ENCODE peak calls at places on chromosomes 2 and 18, in five cellular contexts. X, Z, D, U and B are unnamed samples.

GRCh38 chr2:28342081-28342967 is 50.3 kb upstream of the FOSL2 start:
- DNase-seq in Z (peak; percentile 39), X (peak; percentile 83), U (peak; percentile 81), D (peak; percentile 47), B (no peak)

GRCh38 chr2:31694444-31694843 is 113.7 kb upstream of the SRD5A2 start:
- DNase-seq in Z (no peak), X (no peak), U (no peak), D (no peak), B (no peak)

GRCh38 chr2:46068604-46069003 is 228.6 kb upstream of the EPAS1 start:
- DNase-seq in Z (no peak), D (no peak), U (no peak), X (peak; percentile 35), B (no peak)

GRCh38 chr2:199663157-199663556 is 187.8 kb downstream of the FTCDNL1 start:
- DNase-seq in U (no peak), D (no peak), Z (no peak), X (no peak), B (no peak)

GRCh38 chr2:233563663-233564430 is 2.7 kb downstream of the USP40 start:
- DNase-seq in D (no peak), X (no peak), U (no peak), Z (no peak), B (no peak)

GRCh38 chr2:27291865-27292264 is 9.6 kb downstream of the TRIM54 start:
- DNase-seq in Z (no peak), U (no peak), D (no peak), X (no peak), B (no peak)

GRCh38 chr2:202883987-202884675 is 12.6 kb upstream of the ICA1L start:
- DNase-seq in X (peak; percentile 7), D (peak; percentile 36), U (no peak), Z (no peak), B (no peak)

GRCh38 chr2:65800998-65801397 is 368.6 kb upstream of the SPRED2 start:
- DNase-seq in U (no peak), D (peak; percentile 3), X (no peak), Z (no peak), B (no peak)

DNA sequence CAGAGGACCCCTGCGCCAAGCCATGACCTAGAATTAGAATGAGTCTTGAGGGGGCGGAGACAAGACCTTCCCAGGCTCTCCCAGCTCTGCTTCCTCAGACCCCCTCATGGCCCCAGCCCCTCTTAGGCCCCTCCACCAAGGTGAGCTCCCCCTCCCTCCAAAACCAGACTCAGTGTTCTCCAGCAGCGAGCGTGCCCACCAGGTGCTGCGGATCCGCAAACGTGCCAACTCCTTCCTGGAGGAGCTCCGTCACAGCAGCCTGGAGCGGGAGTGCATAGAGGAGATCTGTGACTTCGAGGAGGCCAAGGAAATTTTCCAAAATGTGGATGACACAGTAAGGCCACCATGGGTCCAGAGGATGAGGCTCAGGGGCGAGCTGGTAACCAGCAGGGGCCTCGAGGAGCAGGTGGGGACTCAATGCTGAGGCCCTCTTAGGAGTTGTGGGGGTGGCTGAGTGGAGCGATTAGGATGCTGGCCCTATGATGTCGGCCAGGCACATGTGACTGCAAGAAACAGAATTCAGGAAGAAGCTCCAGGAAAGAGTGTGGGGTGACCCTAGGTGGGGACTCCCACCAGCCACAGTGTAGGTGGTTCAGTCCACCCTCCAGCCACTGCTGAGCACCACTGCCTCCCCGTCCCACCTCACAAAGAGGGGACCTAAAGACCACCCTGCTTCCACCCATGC is 3.0 kb downstream of the PROC start:
- DNase-seq in Z (no peak), X (no peak), D (no peak), U (no peak), B (no peak)
- H3K27me3 ChIP-seq in Z (peaks cover 44% of the 10 kb centered on the region), X (peaks cover 20% of the 10 kb centered on the region), D (peaks cover 22% of the 10 kb centered on the region), U (peaks cover 15% of the 10 kb centered on the region), B (peaks cover 2% of the 10 kb centered on the region)

DNA sequence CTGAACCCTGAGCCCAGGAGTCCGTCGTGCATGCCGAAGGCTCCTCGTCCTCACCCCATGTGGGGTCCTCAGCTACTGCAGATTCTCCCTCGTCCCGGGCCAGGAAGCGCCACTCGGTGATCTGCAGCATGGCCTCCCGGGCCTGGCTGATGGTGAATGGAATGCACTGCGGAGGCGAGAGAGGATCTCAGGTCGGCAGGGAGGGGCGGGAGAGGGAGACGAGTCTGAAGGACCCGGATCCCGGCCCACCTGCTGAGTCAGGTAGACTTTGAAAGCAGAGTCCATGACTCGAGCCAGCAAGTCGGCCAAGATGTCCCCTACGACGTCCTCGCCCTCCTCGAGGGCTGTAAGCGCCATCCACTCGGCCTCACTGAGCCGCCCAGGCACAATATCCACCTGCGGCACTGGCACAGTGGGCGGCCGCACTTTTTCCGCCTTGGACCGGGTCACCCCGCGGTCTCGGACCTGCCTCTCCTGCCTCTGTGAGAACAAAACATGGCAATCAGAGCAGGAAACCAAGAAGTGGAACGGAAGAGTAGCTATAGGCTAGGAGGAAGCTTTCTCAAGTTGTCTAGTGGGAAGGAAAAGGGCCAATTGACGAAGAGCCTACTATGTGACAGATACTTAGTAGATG is 5.5 kb downstream of the C2orf81 start:
- DNase-seq in X (no peak), D (no peak), U (no peak), Z (no peak), B (peak; percentile 51)
- H3K4me3 ChIP-seq in X (no peak overlapping the region), D (no peak overlapping the region), U (peak overlapping the region; percentile 62), Z (peak overlapping the region; percentile 66), B (peak overlapping the region; percentile 0)

DNA sequence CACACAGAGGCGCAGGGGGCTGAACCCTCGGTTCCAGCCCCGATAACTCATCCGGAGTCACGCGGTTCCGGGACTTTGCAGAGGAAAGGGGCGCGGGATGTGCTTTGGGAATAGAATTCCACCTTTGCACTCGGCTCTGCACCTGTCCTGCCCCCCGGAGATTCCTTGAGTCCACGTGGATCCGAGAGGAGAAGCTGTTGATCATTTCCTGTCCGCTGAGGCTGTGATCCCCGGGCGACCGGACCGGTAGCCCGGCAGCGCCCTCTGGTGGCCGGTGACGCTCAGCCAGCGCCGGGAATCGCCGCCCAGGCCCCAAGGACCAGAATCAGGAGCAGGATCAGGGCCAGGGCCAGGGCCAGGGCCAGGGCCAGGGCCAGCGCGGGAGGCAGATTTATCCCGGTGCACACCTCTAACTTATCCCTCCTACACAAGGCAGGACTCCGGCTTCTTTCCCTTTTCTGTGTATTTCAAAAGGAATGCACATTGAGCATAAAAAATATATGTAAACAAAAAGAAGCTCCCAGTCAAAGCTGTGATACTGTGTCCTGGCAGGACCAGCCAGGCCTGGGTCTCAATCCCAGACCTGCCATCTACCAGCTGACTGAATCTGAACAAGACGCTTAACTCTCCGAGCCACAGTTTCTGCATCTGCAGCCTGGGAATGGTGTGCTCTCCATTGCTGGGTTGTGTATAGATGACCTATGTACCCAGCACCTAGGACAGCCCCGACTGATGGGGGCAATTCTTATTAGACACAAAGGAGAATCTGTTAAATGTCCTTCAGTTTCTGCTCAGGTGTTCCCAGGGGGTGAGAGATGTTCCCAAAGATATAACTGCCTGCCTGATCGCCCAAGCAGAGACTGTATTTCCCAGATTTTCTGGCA is 8.5 kb upstream of the SPATA3 start:
- DNase-seq in X (peak; percentile 56), D (peak; percentile 15), U (peak; percentile 83), Z (peak; percentile 85), B (peak; percentile 85)
- H3K27me3 ChIP-seq in X (peaks cover 21% of the 10 kb centered on the region), D (peaks cover 28% of the 10 kb centered on the region), U (peaks cover 4% of the 10 kb centered on the region), Z (peaks cover 38% of the 10 kb centered on the region), B (no peaks in the 10 kb centered on the region)

DNA sequence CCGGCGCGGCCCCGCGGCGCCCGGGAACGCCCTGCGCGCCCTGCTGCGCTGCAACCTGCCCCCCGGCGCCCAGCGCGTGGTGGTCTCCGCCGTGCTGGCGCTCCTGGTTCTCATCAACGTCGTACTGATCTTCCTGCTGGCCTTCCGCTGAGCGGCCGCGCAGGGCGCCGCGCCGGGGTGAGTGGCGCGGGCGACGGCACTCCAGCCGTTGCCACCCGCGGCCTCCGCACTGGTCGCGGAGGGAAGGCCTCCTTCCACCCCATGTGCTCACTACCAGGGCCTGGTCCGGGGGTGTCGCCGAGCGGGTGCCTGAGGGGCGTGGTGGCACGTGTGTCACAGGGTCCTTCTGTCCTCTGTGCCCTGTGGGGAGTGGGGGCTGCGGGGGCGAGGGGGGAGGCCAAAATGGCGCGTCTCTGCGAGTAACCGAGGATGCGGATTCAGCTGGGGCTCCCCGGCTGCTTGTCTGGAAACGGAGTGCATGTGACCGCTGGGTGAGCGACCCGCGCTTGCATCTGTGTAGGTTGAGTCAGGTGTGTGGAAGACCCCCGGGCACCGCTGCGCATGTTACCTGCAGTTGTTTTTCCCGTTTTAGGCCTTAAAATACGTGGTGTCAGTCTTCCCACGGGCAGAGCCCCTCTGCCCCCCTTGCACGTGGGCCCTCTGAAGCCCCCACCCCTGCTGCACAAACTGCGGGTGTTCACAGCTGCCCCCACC is 58.0 kb downstream of the FAM168B start:
- DNase-seq in X (no peak), Z (no peak), U (no peak), D (no peak), B (no peak)
- H3K4me3 ChIP-seq in X (no peak overlapping the region), Z (peak overlapping the region; percentile 42), U (peak overlapping the region; percentile 68), D (peak overlapping the region; percentile 42), B (no peak overlapping the region)

GRCh38 chr18:69596345-69596744 is 195.7 kb downstream of the DOK6 start:
- DNase-seq in U (no peak), Z (no peak), D (no peak), X (no peak), B (no peak)
- H3K27me3 ChIP-seq in U (no peaks in the 10 kb centered on the region), Z (no peaks in the 10 kb centered on the region), D (no peaks in the 10 kb centered on the region), X (no peaks in the 10 kb centered on the region), B (no peaks in the 10 kb centered on the region)

GRCh38 chr2:240585101-240585500 is 1.4 kb upstream of the CAPN10 start:
- DNase-seq in Z (peak; percentile 28), D (no peak), X (no peak), U (peak; percentile 3), B (no peak)
- H3K4me3 ChIP-seq in Z (peak overlapping the region; percentile 96), D (peak overlapping the region; percentile 99), X (no peak overlapping the region), U (peak overlapping the region; percentile 95), B (peak overlapping the region; percentile 79)